ENCODE peak calls at places on chromosome 11, in four cellular contexts. H, J, L and B are unnamed samples.

GRCh38 chr11:69467196-69467595 is 14.3 kb upstream of the LINC01488 start:
- DNase-seq in J (no peak), L (no peak), H (peak), B (no peak)

GRCh38 chr11:45400594-45400993 is 114.5 kb upstream of the SYT13 start:
- DNase-seq in J (no peak), H (no peak), L (no peak), B (no peak)

GRCh38 chr11:27995082-27995481 is 112.9 kb downstream of the KIF18A start:
- DNase-seq in J (no peak), H (no peak), L (no peak), B (no peak)

GRCh38 chr11:111548542-111548941 is 8.0 kb downstream of the LAYN start:
- DNase-seq in J (no peak), H (no peak), L (no peak), B (no peak)

GRCh38 chr11:70089631-70090030 is 11.5 kb downstream of the ANO1 start:
- DNase-seq in H (no peak), J (no peak), L (no peak), B (no peak)

GRCh38 chr11:94400839-94401772 is at the start of gene GPR83:
- DNase-seq in H (peak), L (no peak), J (no peak), B (no peak)

GRCh38 chr11:3344775-3345174 is 34.2 kb downstream of the ZNF195 start:
- DNase-seq in H (no peak), L (no peak), J (no peak), B (no peak)

GRCh38 chr11:62664405-62665074 is 470 bp downstream of the C11orf98 start:
- DNase-seq in H (peak), J (no peak), L (peak), B (no peak)

GRCh38 chr11:128520206-128520885 is 67.0 kb downstream of the ETS1 start:
- DNase-seq in H (no peak), L (peak), J (no peak), B (no peak)

GRCh38 chr11:6992457-6993431 is 27.4 kb downstream of the ZNF214 start:
- DNase-seq in H (no peak), L (no peak), J (no peak), B (no peak)

GRCh38 chr11:66937334-66937733 is 20.8 kb downstream of the PC start:
- DNase-seq in J (no peak), H (no peak), L (no peak), B (no peak)

GRCh38 chr11:35013514-35014191 is 97.2 kb downstream of the PDHX start:
- DNase-seq in J (no peak), H (no peak), L (no peak), B (no peak)

GRCh38 chr11:122179966-122180365 is 64.0 kb upstream of the BLID start:
- DNase-seq in L (no peak), H (no peak), J (no peak), B (no peak)

GRCh38 chr11:94997437-94997836 is 23.9 kb downstream of the KDM4D start:
- DNase-seq in L (peak), H (no peak), J (no peak), B (no peak)

GRCh38 chr11:117925198-117925925 is 3.8 kb downstream of the TMPRSS13 start:
- DNase-seq in J (peak), L (no peak), H (no peak), B (no peak)

GRCh38 chr11:122804796-122805195 is 33.5 kb upstream of the CRTAM start:
- DNase-seq in H (no peak), J (no peak), L (no peak), B (no peak)

GRCh38 chr11:72012897-72013721 is 14.4 kb downstream of the IL18BP start:
- DNase-seq in H (no peak), J (peak), L (no peak), B (no peak)

GRCh38 chr11:665707-666281 is 28.7 kb downstream of the DRD4 start:
- DNase-seq in J (peak), H (no peak), L (no peak), B (no peak)

GRCh38 chr11:109960831-109961230 is 132.4 kb upstream of the ZC3H12C start:
- DNase-seq in J (peak), H (no peak), L (no peak), B (no peak)

GRCh38 chr11:103648670-103649400 is 387.6 kb upstream of the DDI1 start:
- DNase-seq in J (no peak), L (no peak), H (no peak), B (no peak)

GRCh38 chr11:43508511-43508918 is 149.8 kb downstream of the TTC17 start:
- DNase-seq in H (no peak), L (no peak), J (no peak), B (no peak)

GRCh38 chr11:45745065-45745811 is 59.7 kb upstream of the SLC35C1 start:
- DNase-seq in L (no peak), H (no peak), J (peak), B (no peak)

GRCh38 chr11:131253142-131253884 is 117.1 kb upstream of the NTM start:
- DNase-seq in H (no peak), J (no peak), L (no peak), B (no peak)

GRCh38 chr11:69014084-69014935 is 1.3 kb upstream of the MRGPRF start:
- DNase-seq in L (no peak), H (no peak), J (peak), B (peak)

GRCh38 chr11:66889974-66890373 is 33.1 kb downstream of the LRFN4 start:
- DNase-seq in L (no peak), J (no peak), H (peak), B (no peak)

GRCh38 chr11:74418509-74418895 is 20.3 kb upstream of the PGM2L1 start:
- DNase-seq in L (no peak), H (no peak), J (no peak), B (no peak)

GRCh38 chr11:47216141-47216798 is 1.5 kb downstream of the DDB2 start:
- DNase-seq in H (peak), L (peak), J (peak), B (no peak)

GRCh38 chr11:62804310-62805043 is 763 bp downstream of the NXF1 start:
- DNase-seq in J (no peak), H (no peak), L (peak), B (no peak)

GRCh38 chr11:12186683-12187082 is 76.3 kb downstream of the MICAL2 start:
- DNase-seq in J (no peak), H (peak), L (no peak), B (peak)

GRCh38 chr11:94823127-94823732 is 55.1 kb downstream of the AMOTL1 start:
- DNase-seq in L (no peak), H (no peak), J (no peak), B (no peak)

GRCh38 chr11:130023204-130023603 is 20.6 kb upstream of the PRDM10 start:
- DNase-seq in J (no peak), H (no peak), L (peak), B (no peak)

GRCh38 chr11:125929445-125930075 is 16.3 kb upstream of the VSIG10L2 start:
- DNase-seq in J (no peak), H (no peak), L (no peak), B (no peak)

GRCh38 chr11:60951909-60952741 is at the start of gene SLC15A3:
- DNase-seq in H (no peak), J (peak), L (peak), B (no peak)

GRCh38 chr11:72436667-72437066 is 2.3 kb upstream of the CLPB start:
- DNase-seq in H (no peak), J (no peak), L (no peak), B (peak)

GRCh38 chr11:111299111-111300026 is 1.0 kb downstream of the POU2AF3 start:
- DNase-seq in L (no peak), H (peak), J (peak), B (no peak)

GRCh38 chr11:61279934-61280656 is 15.0 kb downstream of the VWCE start:
- DNase-seq in J (no peak), L (peak), H (no peak), B (no peak)

GRCh38 chr11:76371170-76371569 is 9.8 kb downstream of the THAP12 start:
- DNase-seq in J (no peak), L (no peak), H (no peak), B (no peak)

GRCh38 chr11:61334434-61335354 is 1.7 kb downstream of the TKFC start:
- DNase-seq in L (no peak), H (no peak), J (no peak), B (no peak)

GRCh38 chr11:66126808-66127555 is 56.9 kb downstream of the PACS1 start:
- DNase-seq in H (no peak), L (peak), J (peak), B (no peak)